ENCODE peak calls at places on chromosomes 7 and 10, in ten cellular contexts. One of them, this sample, is unnamed.

GRCh38 chr10:117536862-117537435 is 5.6 kb upstream of the EMX2 start:
- DNase-seq in brain microvascular endothelial cell: no peak
- DNase-seq in neuronal stem cell: no peak
- DNase-seq in caudate nucleus: no peak
- DNase-seq in kidney: no peak
- DNase-seq in pancreas: peak
- DNase-seq in lower lobe of right lung: no peak
- DNase-seq in endothelial cell of umbilical vein: no peak
- DNase-seq in transverse colon: no peak
- DNase-seq in spleen: no peak
- DNase-seq in this sample: no peak

GRCh38 chr7:116434820-116435341 is 64.7 kb upstream of the CAV2 start:
- DNase-seq in kidney: no peak
- DNase-seq in brain microvascular endothelial cell: peak
- DNase-seq in lower lobe of right lung: no peak
- DNase-seq in endothelial cell of umbilical vein: peak
- DNase-seq in neuronal stem cell: no peak
- DNase-seq in spleen: no peak
- DNase-seq in transverse colon: no peak
- DNase-seq in caudate nucleus: no peak
- DNase-seq in pancreas: no peak
- DNase-seq in this sample: no peak

GRCh38 chr10:47048533-47048905 is 137.3 kb downstream of the PTPN20 start:
- DNase-seq in transverse colon: no peak
- DNase-seq in neuronal stem cell: no peak
- DNase-seq in caudate nucleus: no peak
- DNase-seq in lower lobe of right lung: peak
- DNase-seq in pancreas: peak
- DNase-seq in spleen: peak
- DNase-seq in brain microvascular endothelial cell: no peak
- DNase-seq in endothelial cell of umbilical vein: no peak
- DNase-seq in kidney: no peak
- DNase-seq in this sample: no peak

GRCh38 chr7:72020301-72020700 is 391.8 kb downstream of the CALN1 start:
- DNase-seq in lower lobe of right lung: no peak
- DNase-seq in pancreas: no peak
- DNase-seq in endothelial cell of umbilical vein: no peak
- DNase-seq in kidney: no peak
- DNase-seq in transverse colon: no peak
- DNase-seq in neuronal stem cell: no peak
- DNase-seq in caudate nucleus: no peak
- DNase-seq in brain microvascular endothelial cell: no peak
- DNase-seq in spleen: no peak
- DNase-seq in this sample: no peak

GRCh38 chr10:67794909-67795460 is 43.0 kb downstream of the DNAJC12 start:
- DNase-seq in pancreas: no peak
- DNase-seq in spleen: no peak
- DNase-seq in caudate nucleus: no peak
- DNase-seq in neuronal stem cell: peak
- DNase-seq in brain microvascular endothelial cell: no peak
- DNase-seq in kidney: no peak
- DNase-seq in transverse colon: no peak
- DNase-seq in endothelial cell of umbilical vein: no peak
- DNase-seq in lower lobe of right lung: no peak
- DNase-seq in this sample: no peak

GRCh38 chr7:30502470-30503251 is 2.0 kb downstream of the GGCT start:
- DNase-seq in caudate nucleus: no peak
- DNase-seq in kidney: no peak
- DNase-seq in pancreas: no peak
- DNase-seq in neuronal stem cell: no peak
- DNase-seq in endothelial cell of umbilical vein: no peak
- DNase-seq in transverse colon: no peak
- DNase-seq in spleen: no peak
- DNase-seq in lower lobe of right lung: no peak
- DNase-seq in brain microvascular endothelial cell: no peak
- DNase-seq in this sample: no peak

GRCh38 chr10:49768731-49769130 is 6.6 kb upstream of the OGDHL start:
- DNase-seq in kidney: no peak
- DNase-seq in lower lobe of right lung: no peak
- DNase-seq in neuronal stem cell: no peak
- DNase-seq in endothelial cell of umbilical vein: no peak
- DNase-seq in transverse colon: no peak
- DNase-seq in pancreas: peak
- DNase-seq in brain microvascular endothelial cell: no peak
- DNase-seq in spleen: no peak
- DNase-seq in caudate nucleus: no peak
- DNase-seq in this sample: no peak

GRCh38 chr10:98599032-98599610 is 152.4 kb upstream of the HPS1 start:
- DNase-seq in lower lobe of right lung: no peak
- DNase-seq in caudate nucleus: no peak
- DNase-seq in endothelial cell of umbilical vein: no peak
- DNase-seq in pancreas: peak
- DNase-seq in brain microvascular endothelial cell: no peak
- DNase-seq in neuronal stem cell: no peak
- DNase-seq in transverse colon: no peak
- DNase-seq in spleen: no peak
- DNase-seq in kidney: peak
- DNase-seq in this sample: no peak

DNA sequence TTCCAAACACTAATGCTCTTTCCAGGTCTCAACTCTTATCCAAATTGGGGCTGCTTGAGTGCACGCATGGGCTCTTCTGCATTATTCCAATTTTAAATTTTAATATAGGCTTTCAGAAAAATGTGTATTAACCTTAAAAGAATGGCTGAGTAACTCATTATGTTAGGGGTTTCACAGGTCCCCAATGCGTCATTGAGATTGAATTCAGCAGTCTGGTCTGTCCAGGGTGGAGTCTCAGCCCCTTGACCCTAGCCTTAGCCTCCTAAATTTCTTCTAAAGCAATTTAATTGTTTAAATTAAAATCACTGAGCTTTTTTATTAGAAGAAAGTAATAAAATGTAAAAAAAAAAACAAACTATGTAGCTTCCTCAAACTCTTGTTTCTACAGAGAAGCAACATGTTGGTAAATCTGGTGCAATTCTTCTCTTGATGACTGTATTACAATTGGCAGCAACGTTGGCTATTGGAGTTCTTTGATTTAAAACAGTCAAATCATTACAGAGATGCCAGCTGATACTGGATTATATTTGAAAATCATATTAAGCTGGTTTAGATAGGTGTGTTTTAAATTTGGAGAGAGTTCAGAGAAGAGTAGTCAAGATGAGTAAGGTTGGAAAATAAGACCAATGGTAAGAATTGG is 170.5 kb downstream of the DKK1 start:
- DNase-seq in caudate nucleus: no peak
- DNase-seq in spleen: no peak
- DNase-seq in lower lobe of right lung: no peak
- DNase-seq in brain microvascular endothelial cell: no peak
- DNase-seq in kidney: no peak
- DNase-seq in neuronal stem cell: no peak
- DNase-seq in endothelial cell of umbilical vein: no peak
- DNase-seq in pancreas: no peak
- DNase-seq in transverse colon: no peak
- DNase-seq in this sample: no peak
- H3K27ac ChIP-seq in caudate nucleus: no peak
- H3K27ac ChIP-seq in spleen: no peak
- H3K27ac ChIP-seq in lower lobe of right lung: no peak
- H3K27ac ChIP-seq in brain microvascular endothelial cell: no peak
- H3K27ac ChIP-seq in kidney: no peak
- H3K27ac ChIP-seq in neuronal stem cell: no peak
- H3K27ac ChIP-seq in endothelial cell of umbilical vein: no peak
- H3K27ac ChIP-seq in pancreas: no peak
- H3K27ac ChIP-seq in transverse colon: no peak
- H3K27ac ChIP-seq in this sample: no peak

GRCh38 chr7:128781851-128782250 is 6.3 kb upstream of the OPN1SW start:
- DNase-seq in neuronal stem cell: no peak
- DNase-seq in endothelial cell of umbilical vein: no peak
- DNase-seq in pancreas: no peak
- DNase-seq in spleen: no peak
- DNase-seq in caudate nucleus: no peak
- DNase-seq in brain microvascular endothelial cell: no peak
- DNase-seq in lower lobe of right lung: no peak
- DNase-seq in transverse colon: no peak
- DNase-seq in kidney: no peak
- DNase-seq in this sample: no peak

GRCh38 chr7:128783143-128783799 is 7.7 kb upstream of the OPN1SW start:
- DNase-seq in pancreas: no peak
- DNase-seq in brain microvascular endothelial cell: peak
- DNase-seq in caudate nucleus: no peak
- DNase-seq in endothelial cell of umbilical vein: peak
- DNase-seq in kidney: peak
- DNase-seq in lower lobe of right lung: no peak
- DNase-seq in spleen: no peak
- DNase-seq in neuronal stem cell: no peak
- DNase-seq in transverse colon: peak
- DNase-seq in this sample: peak

GRCh38 chr7:128788446-128789412 is 3.0 kb upstream of the CCDC136 start:
- DNase-seq in neuronal stem cell: no peak
- DNase-seq in pancreas: no peak
- DNase-seq in lower lobe of right lung: no peak
- DNase-seq in spleen: no peak
- DNase-seq in caudate nucleus: no peak
- DNase-seq in transverse colon: no peak
- DNase-seq in brain microvascular endothelial cell: no peak
- DNase-seq in kidney: no peak
- DNase-seq in endothelial cell of umbilical vein: no peak
- DNase-seq in this sample: no peak

GRCh38 chr7:128781126-128781525 is 5.5 kb upstream of the OPN1SW start:
- DNase-seq in lower lobe of right lung: no peak
- DNase-seq in neuronal stem cell: no peak
- DNase-seq in spleen: no peak
- DNase-seq in transverse colon: no peak
- DNase-seq in endothelial cell of umbilical vein: no peak
- DNase-seq in kidney: no peak
- DNase-seq in caudate nucleus: no peak
- DNase-seq in pancreas: no peak
- DNase-seq in brain microvascular endothelial cell: no peak
- DNase-seq in this sample: no peak

GRCh38 chr7:128785738-128786137 is 6.0 kb upstream of the CCDC136 start:
- DNase-seq in lower lobe of right lung: no peak
- DNase-seq in kidney: no peak
- DNase-seq in endothelial cell of umbilical vein: no peak
- DNase-seq in spleen: no peak
- DNase-seq in transverse colon: no peak
- DNase-seq in pancreas: no peak
- DNase-seq in neuronal stem cell: no peak
- DNase-seq in brain microvascular endothelial cell: no peak
- DNase-seq in caudate nucleus: no peak
- DNase-seq in this sample: no peak
- H3K27ac ChIP-seq in lower lobe of right lung: no peak
- H3K27ac ChIP-seq in kidney: no peak
- H3K27ac ChIP-seq in endothelial cell of umbilical vein: no peak
- H3K27ac ChIP-seq in spleen: no peak
- H3K27ac ChIP-seq in transverse colon: no peak
- H3K27ac ChIP-seq in pancreas: no peak
- H3K27ac ChIP-seq in neuronal stem cell: no peak
- H3K27ac ChIP-seq in brain microvascular endothelial cell: no peak
- H3K27ac ChIP-seq in caudate nucleus: no peak
- H3K27ac ChIP-seq in this sample: no peak

GRCh38 chr7:36653011-36653670 is 71.2 kb downstream of the AOAH start:
- DNase-seq in lower lobe of right lung: no peak
- DNase-seq in endothelial cell of umbilical vein: no peak
- DNase-seq in neuronal stem cell: no peak
- DNase-seq in pancreas: no peak
- DNase-seq in kidney: no peak
- DNase-seq in brain microvascular endothelial cell: peak
- DNase-seq in caudate nucleus: no peak
- DNase-seq in spleen: no peak
- DNase-seq in transverse colon: no peak
- DNase-seq in this sample: peak

GRCh38 chr7:36653671-36654355 is 70.5 kb downstream of the AOAH start:
- DNase-seq in neuronal stem cell: no peak
- DNase-seq in endothelial cell of umbilical vein: no peak
- DNase-seq in pancreas: no peak
- DNase-seq in brain microvascular endothelial cell: no peak
- DNase-seq in caudate nucleus: no peak
- DNase-seq in kidney: no peak
- DNase-seq in spleen: no peak
- DNase-seq in lower lobe of right lung: no peak
- DNase-seq in transverse colon: no peak
- DNase-seq in this sample: no peak

GRCh38 chr7:36658603-36659516 is 65.4 kb downstream of the AOAH start:
- DNase-seq in kidney: no peak
- DNase-seq in neuronal stem cell: peak
- DNase-seq in lower lobe of right lung: no peak
- DNase-seq in transverse colon: no peak
- DNase-seq in endothelial cell of umbilical vein: peak
- DNase-seq in spleen: no peak
- DNase-seq in brain microvascular endothelial cell: peak
- DNase-seq in pancreas: no peak
- DNase-seq in caudate nucleus: no peak
- DNase-seq in this sample: no peak

GRCh38 chr7:36659638-36660341 is 64.5 kb downstream of the AOAH start:
- DNase-seq in caudate nucleus: no peak
- DNase-seq in spleen: no peak
- DNase-seq in lower lobe of right lung: no peak
- DNase-seq in neuronal stem cell: no peak
- DNase-seq in kidney: no peak
- DNase-seq in pancreas: no peak
- DNase-seq in transverse colon: no peak
- DNase-seq in brain microvascular endothelial cell: no peak
- DNase-seq in endothelial cell of umbilical vein: no peak
- DNase-seq in this sample: no peak

DNA sequence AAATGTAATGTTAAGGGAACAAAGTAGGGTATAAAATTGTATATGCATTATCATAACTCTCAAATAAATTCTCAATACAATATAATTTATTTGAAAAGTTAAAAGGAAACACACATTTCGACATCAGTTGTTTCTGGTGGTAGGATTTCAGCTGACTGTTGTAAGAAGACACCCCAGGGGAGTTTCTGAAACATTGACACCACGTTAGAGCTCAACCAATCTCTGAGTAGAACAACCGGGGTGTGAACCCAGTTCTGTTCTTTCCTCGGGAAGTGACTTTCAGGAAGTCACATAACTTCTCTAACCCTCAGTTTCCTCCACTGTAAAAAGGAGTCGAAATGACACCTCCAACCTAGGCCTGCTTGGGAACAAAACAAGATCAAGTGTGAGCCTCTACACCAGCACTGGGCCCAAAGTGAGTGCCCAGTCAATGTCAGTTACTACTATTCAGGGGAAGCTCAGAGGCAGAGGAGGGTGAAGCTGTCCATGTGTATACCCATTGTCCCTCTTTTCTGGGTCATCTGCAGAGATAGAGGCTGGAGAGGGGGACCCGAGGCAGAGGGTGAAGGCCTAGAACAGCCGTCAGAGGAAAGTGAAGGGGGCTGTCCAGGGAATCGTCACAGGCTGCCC is 67.1 kb downstream of the AOAH start:
- DNase-seq in endothelial cell of umbilical vein: no peak
- DNase-seq in caudate nucleus: no peak
- DNase-seq in brain microvascular endothelial cell: no peak
- DNase-seq in neuronal stem cell: no peak
- DNase-seq in transverse colon: no peak
- DNase-seq in pancreas: no peak
- DNase-seq in spleen: no peak
- DNase-seq in lower lobe of right lung: no peak
- DNase-seq in kidney: no peak
- DNase-seq in this sample: no peak
- H3K27ac ChIP-seq in endothelial cell of umbilical vein: no peak
- H3K27ac ChIP-seq in caudate nucleus: no peak
- H3K27ac ChIP-seq in brain microvascular endothelial cell: no peak
- H3K27ac ChIP-seq in neuronal stem cell: no peak
- H3K27ac ChIP-seq in transverse colon: no peak
- H3K27ac ChIP-seq in pancreas: no peak
- H3K27ac ChIP-seq in spleen: peak
- H3K27ac ChIP-seq in lower lobe of right lung: no peak
- H3K27ac ChIP-seq in kidney: no peak
- H3K27ac ChIP-seq in this sample: no peak

GRCh38 chr7:108522780-108523179 is 3.2 kb downstream of the PNPLA8 start:
- DNase-seq in spleen: no peak
- DNase-seq in pancreas: no peak
- DNase-seq in neuronal stem cell: no peak
- DNase-seq in kidney: no peak
- DNase-seq in transverse colon: no peak
- DNase-seq in brain microvascular endothelial cell: no peak
- DNase-seq in lower lobe of right lung: no peak
- DNase-seq in caudate nucleus: no peak
- DNase-seq in endothelial cell of umbilical vein: no peak
- DNase-seq in this sample: no peak
- H3K27ac ChIP-seq in spleen: no peak
- H3K27ac ChIP-seq in pancreas: no peak
- H3K27ac ChIP-seq in neuronal stem cell: no peak
- H3K27ac ChIP-seq in kidney: no peak
- H3K27ac ChIP-seq in transverse colon: no peak
- H3K27ac ChIP-seq in brain microvascular endothelial cell: no peak
- H3K27ac ChIP-seq in lower lobe of right lung: no peak
- H3K27ac ChIP-seq in caudate nucleus: no peak
- H3K27ac ChIP-seq in endothelial cell of umbilical vein: no peak
- H3K27ac ChIP-seq in this sample: no peak

This sample was measured in colonic mucosa.